ENCODE peak calls at places on chromosomes 11 and 22, in eight cellular contexts. Z, Q, J, A, B, V, X and C are unnamed samples. For H3K36me3, the result is how much of the 10 kb centered on the place peaks cover.

GRCh38 chr11:127345819-127346459 is 345.4 kb upstream of the KIRREL3 start:
- DNase-seq in V (peak), X (no peak), A (peak), Z (no peak), Q (no peak), J (peak), B (peak), C (peak)

GRCh38 chr22:31490496-31490925 is 869 bp upstream of the EIF4ENIF1 start:
- DNase-seq in Q (peak), A (peak), J (peak), V (peak), B (peak), X (peak), Z (peak), C (no peak)

GRCh38 chr22:39954584-39955055 is 5.6 kb upstream of the TMA7B start:
- DNase-seq in A (no peak), V (peak), Z (no peak), B (peak), Q (no peak), X (no peak), J (peak), C (no peak)

GRCh38 chr22:49204599-49205214 is 623.0 kb downstream of the BRD1 start:
- DNase-seq in Q (no peak), V (no peak), X (peak), Z (no peak), A (no peak), B (no peak), J (no peak), C (no peak)

GRCh38 chr11:18699848-18700261 is 1.3 kb downstream of the TMEM86A start:
- DNase-seq in B (no peak), J (no peak), A (no peak), X (peak), Q (no peak), Z (no peak), V (peak), C (no peak)

GRCh38 chr11:75668508-75669297 is at the start of gene MAP6:
- DNase-seq in X (no peak), Q (no peak), V (no peak), A (no peak), J (peak), B (peak), Z (no peak), C (no peak)

GRCh38 chr11:83194284-83195175 is 1.0 kb downstream of the ANKRD42 start:
- DNase-seq in Z (no peak), X (peak), J (peak), V (peak), A (peak), B (peak), Q (no peak), C (no peak)

GRCh38 chr11:67627788-67628624 is 1.7 kb downstream of the NUDT8 start:
- DNase-seq in Z (no peak), A (no peak), B (no peak), X (no peak), V (no peak), J (no peak), Q (no peak), C (no peak)

GRCh38 chr11:62124186-62125113 is 639 bp downstream of the INCENP start:
- DNase-seq in B (peak), Q (no peak), J (peak), Z (no peak), V (peak), A (peak), X (peak), C (no peak)

GRCh38 chr11:72741849-72742521 is 10.2 kb downstream of the ARAP1 start:
- DNase-seq in Z (no peak), A (no peak), Q (no peak), X (no peak), V (no peak), J (no peak), B (no peak), C (no peak)

GRCh38 chr11:76642341-76642740 is 28.2 kb downstream of the LRRC32 start:
- DNase-seq in J (no peak), Z (no peak), X (no peak), A (no peak), Q (no peak), V (no peak), B (no peak), C (no peak)

GRCh38 chr11:57905439-57905838 is 118.2 kb upstream of the OR9Q1 start:
- DNase-seq in A (no peak), B (peak), V (no peak), Q (no peak), Z (no peak), J (no peak), X (no peak), C (no peak)

GRCh38 chr11:108733479-108734116 is 68.7 kb downstream of the DDX10 start:
- DNase-seq in A (no peak), V (peak), Z (no peak), J (peak), B (peak), Q (no peak), X (no peak), C (no peak)

GRCh38 chr11:100715163-100715792 is 28.2 kb downstream of the ARHGAP42 start:
- DNase-seq in A (no peak), J (no peak), X (no peak), Z (no peak), V (no peak), Q (no peak), B (no peak), C (no peak)

GRCh38 chr11:19869466-19869865 is 156.8 kb downstream of the NAV2 start:
- DNase-seq in A (no peak), Z (no peak), V (no peak), B (no peak), Q (no peak), X (no peak), J (no peak), C (no peak)

GRCh38 chr11:69459848-69460539 is 21.5 kb upstream of the LINC01488 start:
- DNase-seq in V (no peak), A (no peak), Z (no peak), Q (no peak), X (no peak), J (no peak), B (no peak), C (no peak)

GRCh38 chr11:43278302-43278956 is 33.4 kb upstream of the API5 start:
- DNase-seq in B (peak), Q (peak), Z (no peak), A (peak), J (peak), V (no peak), X (no peak), C (no peak)

GRCh38 chr11:79100093-79100704 is 340.6 kb downstream of the TENM4 start:
- DNase-seq in J (peak), X (peak), A (peak), Q (peak), Z (no peak), V (peak), B (peak), C (peak)

GRCh38 chr22:31950226-31950625 is 5.9 kb downstream of the YWHAH start:
- DNase-seq in A (no peak), Q (no peak), V (no peak), Z (no peak), X (peak), B (no peak), J (no peak), C (no peak)

GRCh38 chr11:95692526-95693270 is 96.9 kb downstream of the FAM76B start:
- DNase-seq in V (no peak), B (no peak), X (no peak), J (no peak), Q (no peak), Z (no peak), A (no peak), C (no peak)

GRCh38 chr11:114154271-114155047 is 94.9 kb downstream of the ZBTB16 start:
- DNase-seq in Z (no peak), A (no peak), J (no peak), B (peak), Q (no peak), V (peak), X (peak), C (no peak)

GRCh38 chr11:32289701-32290100 is 145.6 kb downstream of the WT1 start:
- DNase-seq in Z (no peak), B (no peak), J (no peak), Q (no peak), V (no peak), X (no peak), A (no peak), C (no peak)

GRCh38 chr22:37230673-37231405 is 13.2 kb downstream of the RAC2 start:
- DNase-seq in Q (no peak), B (no peak), Z (no peak), J (no peak), X (peak), A (no peak), V (peak), C (no peak)
- H3K27ac ChIP-seq in Q (peak), B (no peak), Z (no peak), J (peak), X (no peak), A (peak), V (no peak), C (no peak)

GRCh38 chr11:128506999-128507591 is 80.3 kb downstream of the ETS1 start:
- DNase-seq in Z (peak), B (peak), X (peak), J (peak), V (peak), A (no peak), Q (no peak), C (no peak)

GRCh38 chr11:128508785-128509518 is 78.4 kb downstream of the ETS1 start:
- DNase-seq in V (no peak), B (peak), X (no peak), Z (no peak), J (peak), A (no peak), Q (no peak), C (no peak)

GRCh38 chr11:128506384-128506783 is 81.0 kb downstream of the ETS1 start:
- DNase-seq in A (no peak), Q (no peak), Z (no peak), V (no peak), J (no peak), X (no peak), B (no peak), C (no peak)

GRCh38 chr11:128509990-128510389 is 77.4 kb downstream of the ETS1 start:
- DNase-seq in J (peak), V (no peak), A (no peak), Q (no peak), Z (no peak), B (peak), X (no peak), C (no peak)

DNA sequence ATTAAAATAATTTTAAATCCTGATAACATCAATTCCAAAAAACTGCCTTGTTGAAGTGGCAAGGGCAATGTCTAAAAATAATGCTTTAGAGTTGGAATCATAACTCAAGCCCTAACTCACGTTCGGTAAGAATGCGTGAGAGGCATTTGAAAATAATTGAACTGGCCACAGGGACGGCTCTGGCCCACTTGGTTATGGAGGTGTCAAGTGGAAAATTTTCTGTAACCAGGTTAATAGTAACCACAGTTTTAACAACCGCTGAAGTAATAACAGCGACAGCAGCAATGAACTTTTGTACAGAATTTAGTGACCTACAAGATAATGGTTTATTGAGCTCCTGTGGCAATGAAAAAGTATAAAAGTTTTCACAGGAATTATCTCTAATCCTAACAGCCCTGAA is 79.4 kb downstream of the ETS1 start:
- DNase-seq in J (no peak), A (no peak), Q (no peak), Z (no peak), B (no peak), X (no peak), V (no peak), C (no peak)
- H3K36me3 ChIP-seq in J (under half), A (half or more), Q (under half), Z (under half), B (under half), X (under half), V (under half), C (under half)

GRCh38 chr11:26228778-26229177 is 103.2 kb upstream of the ANO3 start:
- DNase-seq in B (no peak), X (no peak), Z (no peak), A (no peak), J (peak), V (no peak), Q (no peak), C (no peak)
- H3K27ac ChIP-seq in B (no peak), X (peak), Z (no peak), A (no peak), J (peak), V (no peak), Q (no peak), C (no peak)

GRCh38 chr22:41350087-41350486 is 31.7 kb upstream of the TEF start:
- DNase-seq in V (no peak), Z (no peak), X (no peak), Q (no peak), B (no peak), J (no peak), A (no peak), C (no peak)
- H3K36me3 ChIP-seq in V (under half), Z (under half), X (half or more), Q (under half), B (under half), J (under half), A (half or more), C (under half)

DNA sequence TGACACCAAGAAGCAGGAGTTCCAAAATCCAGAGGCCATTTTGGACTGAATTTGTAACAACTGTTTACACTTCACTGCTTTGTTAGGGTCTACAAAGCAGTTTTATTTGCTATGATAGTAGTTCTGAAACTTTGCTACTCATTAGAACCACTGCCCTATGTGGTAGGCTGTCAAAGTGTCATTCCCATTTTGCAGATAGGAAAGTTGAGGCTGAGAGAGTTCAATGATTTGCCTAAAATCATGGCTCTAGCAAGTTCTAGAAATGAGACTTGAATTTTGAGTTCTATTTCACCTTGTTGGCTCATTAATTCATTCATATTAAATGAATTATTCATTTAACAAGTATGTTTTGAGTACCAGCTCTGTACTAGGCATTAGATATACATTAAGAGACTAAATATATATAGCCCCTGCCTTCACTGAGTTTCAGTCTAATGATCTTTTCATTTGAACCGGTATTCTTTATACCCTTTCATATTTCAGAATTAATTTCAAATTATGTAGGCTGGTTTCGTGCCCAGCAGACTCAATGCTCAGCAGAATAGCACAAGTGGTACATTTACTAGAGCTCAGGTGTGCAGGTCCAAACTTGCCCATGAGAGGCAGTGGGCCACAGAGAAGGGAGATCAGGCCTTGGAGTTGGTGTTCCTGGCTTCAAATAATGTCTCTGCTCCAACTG is 93.5 kb downstream of the ME3 start:
- DNase-seq in X (no peak), B (peak), J (no peak), A (no peak), V (no peak), Q (no peak), Z (no peak), C (no peak)
- H3K27ac ChIP-seq in X (peak), B (no peak), J (peak), A (no peak), V (peak), Q (peak), Z (peak), C (peak)

DNA sequence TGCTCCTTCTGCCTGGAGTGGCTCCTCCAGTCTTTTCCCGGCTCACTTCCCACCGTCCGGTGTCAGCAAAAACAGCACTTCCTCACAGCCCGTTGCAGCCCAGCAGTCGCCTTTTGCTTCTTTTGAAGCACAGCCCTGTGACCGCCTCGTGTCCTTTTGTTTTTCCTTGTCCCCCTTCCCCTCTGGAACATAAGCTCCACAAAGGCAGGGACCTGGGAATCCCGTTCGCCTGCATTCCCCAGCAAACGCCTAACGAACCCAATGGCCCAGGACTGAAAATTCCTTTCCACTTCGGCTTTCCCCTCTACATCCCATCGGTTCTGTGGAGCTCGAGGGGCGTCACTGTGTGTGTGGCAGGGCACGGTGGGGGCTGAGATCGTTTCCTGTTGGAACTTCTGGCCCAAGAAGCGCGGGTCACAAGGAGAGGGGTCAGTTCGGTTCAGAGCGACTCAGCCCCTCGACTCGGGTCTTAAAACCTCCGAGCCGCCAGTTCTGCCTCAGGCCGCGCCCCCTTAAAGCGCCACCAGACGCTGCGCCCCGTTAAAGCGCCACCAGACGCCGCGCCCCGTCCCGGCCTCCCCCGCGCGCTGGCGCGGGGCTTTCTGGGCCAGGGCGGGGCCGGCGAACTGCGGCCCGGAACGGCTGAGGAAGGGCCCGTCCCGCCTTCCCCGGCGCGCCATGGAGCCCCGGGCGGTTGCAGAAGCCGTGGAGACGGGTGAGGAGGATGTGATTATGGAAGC is 839 bp downstream of the RIC8A start:
- DNase-seq in J (peak), Q (peak), B (peak), X (peak), V (peak), Z (no peak), A (peak), C (no peak)
- H3K36me3 ChIP-seq in J (under half), Q (under half), B (under half), X (under half), V (under half), Z (under half), A (half or more), C (under half)

GRCh38 chr11:12179019-12179418 is 68.6 kb downstream of the MICAL2 start:
- DNase-seq in X (no peak), Q (no peak), A (no peak), B (no peak), J (no peak), V (peak), Z (no peak), C (no peak)
- H3K27ac ChIP-seq in X (peak), Q (peak), A (no peak), B (peak), J (no peak), V (peak), Z (peak), C (peak)

GRCh38 chr22:27850000-27850465 is 48.5 kb upstream of the MN1 start:
- DNase-seq in A (no peak), V (no peak), J (no peak), X (no peak), B (no peak), Q (no peak), Z (no peak), C (no peak)
- H3K36me3 ChIP-seq in A (half or more), V (under half), J (under half), X (under half), B (under half), Q (under half), Z (under half), C (under half)

GRCh38 chr11:2942447-2942846 is 13.2 kb upstream of the PHLDA2 start:
- DNase-seq in A (no peak), V (no peak), X (no peak), Z (no peak), Q (no peak), B (no peak), J (no peak), C (no peak)
- H3K27ac ChIP-seq in A (no peak), V (no peak), X (no peak), Z (no peak), Q (no peak), B (no peak), J (no peak), C (no peak)

DNA sequence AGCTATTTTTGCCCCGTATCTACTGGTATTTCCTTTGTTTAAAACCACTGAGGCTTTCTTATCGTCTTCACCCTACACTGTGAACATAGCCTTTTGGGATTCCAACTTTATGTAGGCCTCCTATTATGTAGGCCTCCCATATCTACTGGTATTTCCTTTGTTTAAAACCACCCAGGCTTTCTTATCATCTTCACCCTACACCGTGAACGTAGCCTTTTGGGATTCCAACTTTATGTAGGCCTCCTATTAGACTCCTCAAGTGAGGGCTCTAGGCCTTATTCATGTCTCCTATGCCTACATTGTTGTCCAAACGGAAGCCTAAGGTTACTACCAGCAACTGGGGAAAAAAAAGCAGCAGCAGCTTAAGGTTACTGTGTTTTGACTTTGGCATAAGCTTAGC is 23.7 kb downstream of the CEP295 start:
- DNase-seq in A (no peak), Q (no peak), B (no peak), Z (no peak), J (no peak), V (no peak), X (no peak), C (no peak)
- H3K36me3 ChIP-seq in A (half or more), Q (under half), B (under half), Z (under half), J (half or more), V (under half), X (under half), C (half or more)